ENCODE peak calls at places on chromosomes 2 and 18, in four cellular contexts. L is uterus; O is CD8-positive, alpha-beta memory T cell; Y is Panc1. C is an unnamed sample.

GRCh38 chr18:58502628-58503027 is 126.3 kb downstream of the ALPK2 start:
- DNase-seq in O (no peak), L (no peak), Y (no peak), C (no peak)

GRCh38 chr2:9952286-9952737 is 819 bp downstream of the GRHL1 start:
- DNase-seq in Y (no peak), L (no peak), O (no peak), C (no peak)

GRCh38 chr2:216181351-216181750 is 72.2 kb downstream of the XRCC5 start:
- DNase-seq in Y (no peak), O (no peak), L (no peak), C (no peak)

GRCh38 chr2:70140978-70141753 is 49.7 kb downstream of the C2orf42 start:
- DNase-seq in Y (no peak), L (peak; percentile 49), O (peak; percentile 59), C (peak; percentile 75)

GRCh38 chr2:39623916-39624315 is 41.8 kb upstream of the TMEM178A start:
- DNase-seq in Y (no peak), O (no peak), L (no peak), C (no peak)

GRCh38 chr2:143128681-143129580 is at the start of gene ARHGAP15:
- DNase-seq in L (no peak), Y (no peak), O (peak; percentile 48), C (peak; percentile 55)

GRCh38 chr2:233718552-233718951 is at the start of gene UGT1A4:
- DNase-seq in O (no peak), Y (no peak), L (no peak), C (no peak)

GRCh38 chr2:210315015-210315807 is at the start of gene MYL1:
- DNase-seq in Y (no peak), O (no peak), L (no peak), C (no peak)

GRCh38 chr18:28411806-28412205 is 234.9 kb upstream of the CDH2 start:
- DNase-seq in O (no peak), L (no peak), Y (no peak), C (peak; percentile 72)

GRCh38 chr18:28267276-28267675 is 90.3 kb upstream of the CDH2 start:
- DNase-seq in Y (no peak), L (no peak), O (no peak), C (no peak)

GRCh38 chr2:19774788-19775156 is 127.0 kb downstream of the TTC32 start:
- DNase-seq in Y (no peak), O (no peak), L (no peak), C (no peak)

GRCh38 chr18:3851159-3851558 is 401.2 kb downstream of the TGIF1 start:
- DNase-seq in O (no peak), Y (no peak), L (no peak), C (no peak)

GRCh38 chr2:108776475-108776874 is 10.1 kb upstream of the CCDC138 start:
- DNase-seq in Y (no peak), O (no peak), L (no peak), C (no peak)

GRCh38 chr2:239482801-239483712 is 82.2 kb upstream of the HDAC4 start:
- DNase-seq in Y (no peak), O (no peak), L (no peak), C (no peak)

GRCh38 chr18:59022167-59022945 is 117.3 kb upstream of the SEC11C start:
- DNase-seq in O (no peak), L (no peak), Y (no peak), C (peak; percentile 64)

GRCh38 chr2:26623541-26624497 is 17.3 kb downstream of the CIB4 start:
- DNase-seq in O (no peak), L (no peak), Y (no peak), C (peak; percentile 85)

GRCh38 chr2:182767578-182767977 is 51.5 kb downstream of the DNAJC10 start:
- DNase-seq in O (no peak), Y (no peak), L (no peak), C (no peak)

DNA sequence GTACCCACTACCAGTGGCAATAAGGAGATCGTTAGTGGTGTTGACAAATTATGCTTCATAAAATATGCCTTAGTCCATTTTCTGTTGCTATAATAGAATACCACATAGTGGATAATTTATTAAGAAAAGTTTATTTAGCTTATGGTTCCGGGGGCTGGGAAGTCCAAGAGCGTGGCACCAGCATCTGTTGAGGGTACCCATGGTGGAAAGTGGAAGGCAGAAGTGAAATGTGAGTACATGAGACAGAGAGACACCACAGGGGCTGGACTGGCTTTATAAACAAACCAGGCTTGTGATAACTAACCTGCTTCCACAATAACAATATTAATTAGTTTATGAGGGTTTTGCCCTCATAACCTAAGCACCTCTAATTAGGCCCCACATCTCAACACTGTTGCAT is 146.6 kb downstream of the RNF144A start:
- DNase-seq in O (no peak), Y (no peak), L (no peak), C (no peak)
- H3K36me3 ChIP-seq in O (no peaks in the 10 kb centered on the region), Y (no peaks in the 10 kb centered on the region), L (no peaks in the 10 kb centered on the region), C (no peaks in the 10 kb centered on the region)

DNA sequence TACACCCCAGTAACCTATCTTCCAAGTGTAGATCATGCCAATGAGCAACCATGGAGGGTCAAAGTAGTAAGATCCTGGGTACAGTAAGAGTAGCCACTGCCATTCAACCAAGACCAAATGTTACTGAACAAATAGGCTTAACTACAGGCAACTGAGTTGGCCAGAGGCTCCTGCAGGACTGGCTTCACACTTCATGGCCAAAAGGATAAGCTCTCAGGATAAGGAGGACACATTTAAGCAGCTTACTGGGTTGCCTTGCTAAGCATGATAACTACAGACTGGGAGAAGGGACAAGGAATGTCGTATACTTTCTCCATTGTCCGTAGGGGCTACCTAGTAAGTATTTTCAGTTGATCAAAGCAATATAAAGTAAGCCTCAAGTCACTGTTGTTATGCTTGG is 174.7 kb downstream of the INO80D start:
- DNase-seq in O (no peak), Y (no peak), L (no peak), C (no peak)
- H3K4me1 ChIP-seq in O (no peaks in the 10 kb centered on the region), Y (no peaks in the 10 kb centered on the region), L (no peaks in the 10 kb centered on the region), C (no peaks in the 10 kb centered on the region)

GRCh38 chr2:1677833-1678165 is 66.5 kb downstream of the PXDN start:
- DNase-seq in L (no peak), O (no peak), Y (no peak), C (no peak)
- H3K36me3 ChIP-seq in L (no peaks in the 10 kb centered on the region), O (no peaks in the 10 kb centered on the region), Y (no peaks in the 10 kb centered on the region), C (no peaks in the 10 kb centered on the region)

GRCh38 chr2:230796280-230796862 is 68.4 kb upstream of the ITM2C start:
- DNase-seq in L (no peak), Y (no peak), O (no peak), C (no peak)
- H3K4me1 ChIP-seq in L (no peaks in the 10 kb centered on the region), Y (peaks cover 19% of the 10 kb centered on the region), O (peaks cover 67% of the 10 kb centered on the region), C (no peaks in the 10 kb centered on the region)

C was measured in aorta.